ENCODE peak calls at places on chromosomes 13 and 19, in six cellular contexts. F is fibroblast of lung, A is lung, M is heart left ventricle, K is upper lobe of left lung, X is nephron progenitor cell. S is an unnamed sample.

GRCh38 chr13:114222461-114222968 is 12.2 kb upstream of the CDC16 start:
- DNase-seq in K (peak), X (no peak), F (peak), M (peak), A (no peak), S (no peak)

GRCh38 chr13:88124142-88124541 is 453.0 kb downstream of the SLITRK5 start:
- DNase-seq in A (no peak), K (no peak), F (no peak), X (no peak), M (no peak), S (no peak)

GRCh38 chr19:1063909-1064660 is 2.9 kb upstream of the ARHGAP45 start:
- DNase-seq in X (peak), F (no peak), A (no peak), K (peak), M (no peak), S (no peak)

GRCh38 chr13:104809483-104809882 is 1726.0 kb downstream of the EFNB2 start:
- DNase-seq in K (no peak), A (no peak), F (peak), M (no peak), X (no peak), S (no peak)

GRCh38 chr13:112648966-112649690 is 40.7 kb upstream of the ATP11A start:
- DNase-seq in A (no peak), X (no peak), F (no peak), M (no peak), K (peak), S (no peak)

GRCh38 chr19:14030997-14031718 is 404 bp upstream of the IL27RA start:
- DNase-seq in M (no peak), K (no peak), X (no peak), F (no peak), A (no peak), S (no peak)

GRCh38 chr13:70747305-70747704 is 639.1 kb upstream of the KLHL1 start:
- DNase-seq in X (no peak), A (no peak), M (no peak), K (no peak), F (no peak), S (no peak)

GRCh38 chr19:14492756-14493337 is 3.1 kb downstream of the GIPC1 start:
- DNase-seq in A (no peak), K (no peak), F (no peak), X (no peak), M (no peak), S (no peak)

GRCh38 chr19:33459220-33459619 is 62.4 kb downstream of the PEPD start:
- DNase-seq in K (no peak), X (no peak), M (no peak), F (no peak), A (no peak), S (no peak)

GRCh38 chr19:21358768-21359451 is at the start of gene ZNF738:
- DNase-seq in K (peak), F (peak), X (peak), A (peak), M (peak), S (peak)

GRCh38 chr13:30002577-30002976 is 152.2 kb upstream of the UBL3 start:
- DNase-seq in F (peak), A (no peak), X (no peak), M (no peak), K (no peak), S (peak)

GRCh38 chr19:29492761-29493160 is 33.0 kb upstream of the VSTM2B start:
- DNase-seq in X (no peak), F (no peak), A (peak), K (no peak), M (no peak), S (no peak)

GRCh38 chr19:20662421-20663105 is 1.2 kb upstream of the ZNF626 start:
- DNase-seq in A (no peak), M (no peak), X (no peak), K (peak), F (no peak), S (no peak)

GRCh38 chr13:111281751-111282311 is 38.6 kb upstream of the TEX29 start:
- DNase-seq in A (no peak), M (no peak), F (peak), X (no peak), K (no peak), S (no peak)

GRCh38 chr19:35022460-35022859 is 7.8 kb upstream of the SCN1B start:
- DNase-seq in M (no peak), X (no peak), F (no peak), A (no peak), K (no peak), S (no peak)

GRCh38 chr13:107865643-107866006 is 349.7 kb downstream of the LIG4 start:
- DNase-seq in A (no peak), K (no peak), M (no peak), X (no peak), F (peak), S (no peak)

GRCh38 chr13:43242040-43242439 is 218.7 kb downstream of the DNAJC15 start:
- DNase-seq in K (no peak), F (peak), X (no peak), A (no peak), M (no peak), S (no peak)

GRCh38 chr19:3412066-3412465 is 45.7 kb downstream of the NFIC start:
- DNase-seq in A (no peak), K (no peak), F (no peak), M (no peak), X (no peak), S (no peak)

GRCh38 chr19:722553-723101 is 13.9 kb downstream of the PALM start:
- DNase-seq in X (no peak), F (no peak), K (peak), A (no peak), M (peak), S (no peak)

GRCh38 chr19:13023666-13024065 is 28.4 kb downstream of the NFIX start:
- DNase-seq in K (no peak), F (peak), X (no peak), M (no peak), A (no peak), S (no peak)

GRCh38 chr13:112734696-112735547 is 45.1 kb downstream of the ATP11A start:
- DNase-seq in M (no peak), F (no peak), K (no peak), A (no peak), X (no peak), S (no peak)

GRCh38 chr19:2611483-2612464 is 90.7 kb downstream of the GNG7 start:
- DNase-seq in A (no peak), K (no peak), M (no peak), F (no peak), X (no peak), S (no peak)

GRCh38 chr13:27790523-27790922 is 1.8 kb upstream of the GSX1 start:
- DNase-seq in M (no peak), A (no peak), X (peak), F (no peak), K (peak), S (no peak)

GRCh38 chr13:61954092-61954491 is 538.4 kb upstream of the PCDH20 start:
- DNase-seq in F (peak), X (no peak), K (no peak), M (no peak), A (no peak), S (no peak)

GRCh38 chr19:50567052-50567841 is 988 bp downstream of the LRRC4B start:
- DNase-seq in K (no peak), M (no peak), X (peak), F (no peak), A (no peak), S (no peak)

GRCh38 chr13:108785844-108786243 is 156.4 kb downstream of the MYO16 start:
- DNase-seq in X (no peak), K (no peak), M (no peak), F (no peak), A (no peak), S (no peak)

GRCh38 chr19:16614941-16615340 is 13.1 kb downstream of the MED26 start:
- DNase-seq in M (no peak), A (no peak), K (no peak), X (no peak), F (no peak), S (no peak)

GRCh38 chr13:35781044-35781443 is 304.6 kb upstream of the MAB21L1 start:
- DNase-seq in F (no peak), M (no peak), X (no peak), A (no peak), K (no peak), S (no peak)

GRCh38 chr19:3163230-3163886 is 15.2 kb upstream of the S1PR4 start:
- DNase-seq in X (peak), A (peak), M (peak), K (no peak), F (peak), S (no peak)

GRCh38 chr13:74074723-74075122 is 59.5 kb downstream of the KLF12 start:
- DNase-seq in A (no peak), K (no peak), M (no peak), F (no peak), X (no peak), S (no peak)

GRCh38 chr13:32259116-32259515 is 56.0 kb downstream of the ZAR1L start:
- DNase-seq in A (no peak), X (no peak), F (no peak), M (no peak), K (no peak), S (no peak)
- TF ChIP-seq CTCF in A (no peak), X (no peak), F (no peak), M (no peak), K (no peak), S (no peak)

GRCh38 chr19:49344516-49345423 is 9.6 kb downstream of the CD37 start:
- DNase-seq in M (no peak), F (no peak), K (no peak), X (no peak), A (no peak), S (no peak)

GRCh38 chr19:49347191-49347590 is 12.0 kb downstream of the CD37 start:
- DNase-seq in M (no peak), A (no peak), F (no peak), X (no peak), K (peak), S (no peak)

GRCh38 chr19:49348305-49349188 is 13.3 kb downstream of the CD37 start:
- DNase-seq in K (no peak), A (no peak), X (no peak), M (no peak), F (no peak), S (no peak)

GRCh38 chr19:49349567-49349966 is 12.6 kb downstream of the TEAD2 start:
- DNase-seq in K (no peak), M (no peak), X (no peak), A (no peak), F (no peak), S (no peak)

DNA sequence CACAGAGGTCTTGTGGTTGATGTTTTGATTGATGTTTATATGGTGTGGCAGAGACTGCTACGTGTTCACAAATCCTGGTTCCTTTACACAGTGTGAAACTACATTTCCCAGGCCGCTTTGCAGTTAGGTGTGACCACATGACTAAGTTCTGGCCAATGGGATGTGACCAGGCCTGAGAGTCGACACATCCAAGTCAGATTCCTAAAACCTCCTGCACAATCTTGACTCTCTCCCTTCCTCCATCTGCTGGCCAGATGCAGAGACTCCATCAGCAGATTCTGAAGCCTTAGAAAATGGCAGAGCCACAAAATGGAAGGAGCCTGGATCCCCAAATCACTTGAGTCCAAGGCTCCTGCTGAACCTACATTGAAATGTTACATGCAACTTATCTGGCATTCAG is 12.6 kb downstream of the CD37 start:
- DNase-seq in M (no peak), K (no peak), F (peak), A (no peak), X (no peak), S (peak)
- TF ChIP-seq CTCF in M (no peak), K (no peak), F (peak), A (no peak), X (no peak), S (peak)

GRCh38 chr19:30807263-30807662 is 435.1 kb downstream of the ZNF536 start:
- DNase-seq in M (no peak), A (no peak), K (no peak), X (no peak), F (no peak), S (no peak)

GRCh38 chr19:30799854-30800755 is 427.9 kb downstream of the ZNF536 start:
- DNase-seq in M (peak), X (peak), A (peak), F (no peak), K (peak), S (no peak)

DNA sequence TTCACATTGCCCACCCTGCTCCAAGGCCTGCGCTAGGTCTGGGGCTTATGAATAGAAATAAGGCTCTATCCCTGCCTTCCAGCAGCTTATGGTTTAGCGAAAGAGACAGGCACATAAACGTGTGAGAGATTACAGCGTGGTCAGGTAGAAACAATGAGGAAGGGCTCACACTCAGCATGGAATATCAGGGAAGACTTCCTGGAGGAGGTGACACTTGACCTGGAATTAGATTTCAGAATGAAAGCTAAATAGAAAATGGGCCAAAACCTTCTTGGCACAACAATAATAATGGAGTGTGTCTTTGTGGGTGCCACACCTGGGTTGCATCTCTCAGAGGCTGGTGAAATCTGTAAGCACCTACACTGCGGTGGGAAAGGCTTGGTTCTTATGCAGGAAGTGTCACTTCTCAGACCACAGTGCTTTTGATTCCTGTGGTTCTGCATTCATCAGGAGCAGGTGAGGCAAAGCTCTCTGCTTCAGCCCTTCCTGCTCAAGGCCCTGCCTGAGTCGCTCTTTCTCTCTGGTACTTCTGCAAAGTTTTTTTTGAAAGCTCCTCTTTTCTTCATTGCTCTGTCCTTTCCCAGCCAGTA is 430.3 kb downstream of the ZNF536 start:
- DNase-seq in A (no peak), X (no peak), M (no peak), K (no peak), F (no peak), S (no peak)
- TF ChIP-seq CTCF in A (no peak), X (no peak), M (no peak), K (no peak), F (no peak), S (no peak)

GRCh38 chr13:63377986-63378385 is 1962.3 kb upstream of the PCDH20 start:
- DNase-seq in F (no peak), A (no peak), X (no peak), K (no peak), M (no peak), S (no peak)
- TF ChIP-seq CTCF in F (no peak), A (no peak), X (no peak), K (no peak), M (no peak), S (no peak)

GRCh38 chr19:46407891-46408426 is 5.4 kb downstream of the CCDC8 start:
- DNase-seq in X (no peak), F (no peak), K (no peak), A (no peak), M (no peak), S (no peak)

GRCh38 chr19:46404039-46404883 is 9.1 kb downstream of the CCDC8 start:
- DNase-seq in X (peak), K (peak), A (peak), M (peak), F (peak), S (no peak)

GRCh38 chr19:46408611-46409039 is 4.7 kb downstream of the CCDC8 start:
- DNase-seq in F (peak), X (peak), K (peak), M (peak), A (peak), S (no peak)

GRCh38 chr19:46402725-46403124 is 10.6 kb downstream of the CCDC8 start:
- DNase-seq in F (no peak), K (no peak), M (no peak), X (no peak), A (no peak), S (no peak)

GRCh38 chr19:46404884-46405658 is 8.3 kb downstream of the CCDC8 start:
- DNase-seq in M (no peak), K (peak), F (peak), X (peak), A (no peak), S (no peak)
- TF ChIP-seq CTCF in M (peak), K (no peak), F (no peak), X (peak), A (no peak), S (no peak)